ENCODE peak calls at places on chromosome 9, in four cellular contexts. K, A, D and F are unnamed samples.

GRCh38 chr9:37209431-37210386 is 89.3 kb downstream of the ZCCHC7 start:
- DNase-seq in K (no peak), A (peak; percentile 9), D (no peak), F (no peak)

GRCh38 chr9:127223810-127224177 is 40.8 kb upstream of the GARNL3 start:
- DNase-seq in K (no peak), A (no peak), D (no peak), F (no peak)

GRCh38 chr9:3730527-3730926 is 204.7 kb upstream of the RFX3 start:
- DNase-seq in K (no peak), A (no peak), D (no peak), F (no peak)

GRCh38 chr9:5186416-5187169 is 1.2 kb upstream of the INSL6 start:
- DNase-seq in K (peak; percentile 65), A (peak; percentile 56), D (peak; percentile 73), F (peak; percentile 48)

GRCh38 chr9:13718539-13718938 is 439.0 kb upstream of the MPDZ start:
- DNase-seq in K (no peak), A (no peak), D (peak; percentile 40), F (no peak)

GRCh38 chr9:1460143-1460769 is 410.1 kb downstream of the DMRT2 start:
- DNase-seq in K (no peak), A (peak; percentile 53), D (no peak), F (no peak)

GRCh38 chr9:124802426-124802825 is 25.5 kb downstream of the OLFML2A start:
- DNase-seq in K (no peak), A (no peak), D (no peak), F (no peak)

GRCh38 chr9:125549465-125550215 is 157.4 kb downstream of the MAPKAP1 start:
- DNase-seq in K (no peak), A (peak; percentile 57), D (no peak), F (no peak)

GRCh38 chr9:37941253-37941652 is 37.3 kb upstream of the SLC25A51 start:
- DNase-seq in K (no peak), A (no peak), D (no peak), F (no peak)

GRCh38 chr9:2013688-2014087 is 1.5 kb upstream of the SMARCA2 start:
- DNase-seq in K (no peak), A (no peak), D (peak; percentile 38), F (no peak)

GRCh38 chr9:21994996-21995651 is 533 bp downstream of the CDKN2B-AS1 start:
- DNase-seq in K (no peak), A (no peak), D (peak; percentile 69), F (peak; percentile 56)

GRCh38 chr9:113446323-113446740 is 17.2 kb upstream of the RGS3 start:
- DNase-seq in K (peak; percentile 77), A (peak; percentile 47), D (peak; percentile 55), F (peak; percentile 31)

GRCh38 chr9:71916834-71917534 is 5.5 kb downstream of the C9orf85 start:
- DNase-seq in K (no peak), A (no peak), D (no peak), F (no peak)

GRCh38 chr9:92147030-92147853 is 32.0 kb upstream of the SPTLC1 start:
- DNase-seq in K (peak; percentile 51), A (no peak), D (peak; percentile 94), F (peak; percentile 54)

GRCh38 chr9:120536094-120536493 is 43.9 kb downstream of the CDK5RAP2 start:
- DNase-seq in K (no peak), A (no peak), D (no peak), F (no peak)

DNA sequence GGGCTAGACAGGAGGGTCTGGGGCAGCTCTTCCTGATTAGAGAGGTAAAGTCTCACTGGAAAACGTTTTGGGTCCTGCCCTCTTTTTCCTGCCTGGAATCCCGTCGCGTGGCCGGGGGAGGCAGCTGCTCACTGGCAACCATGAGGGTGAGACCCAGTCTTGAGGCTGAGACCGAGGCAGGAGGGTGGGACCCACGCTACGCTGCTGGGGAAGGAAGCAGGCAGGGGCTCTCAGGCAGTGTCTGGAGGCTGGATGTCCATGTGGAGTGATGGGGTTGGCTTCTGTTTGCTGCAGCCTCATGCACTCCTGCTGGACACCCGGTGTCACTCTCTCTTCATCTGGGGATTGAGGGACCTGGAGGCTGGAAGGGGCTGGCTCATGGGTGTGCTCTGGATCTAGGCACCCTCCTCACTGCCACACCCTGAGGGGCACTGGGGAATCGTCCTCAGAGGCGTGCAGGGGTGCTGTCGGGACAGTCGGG is 11.3 kb upstream of the SLC2A6 start:
- DNase-seq in K (no peak), A (no peak), D (no peak), F (no peak)
- TF ChIP-seq CEBPB in K (no peak), A (no peak), D (no peak), F (no peak)

DNA sequence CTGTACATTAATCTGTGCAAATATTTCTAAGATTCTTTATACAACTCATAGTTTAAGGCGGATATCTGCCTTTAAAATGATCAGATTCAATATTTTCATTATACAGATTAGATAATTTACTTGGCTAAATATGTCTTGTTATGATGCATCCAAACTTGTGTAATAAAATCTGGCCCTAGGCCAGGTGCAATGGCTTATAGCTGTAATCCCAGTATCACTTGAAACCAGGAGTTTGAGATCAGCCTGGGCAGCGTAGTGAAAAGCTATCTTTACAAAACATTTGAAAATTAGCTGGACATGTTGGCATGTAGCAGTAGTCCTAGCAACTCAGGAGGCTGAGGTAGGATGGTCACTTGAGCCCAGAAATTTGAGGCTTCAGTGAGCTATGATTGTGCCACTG is 2002.2 kb upstream of the ACO1 start:
- DNase-seq in K (no peak), A (no peak), D (no peak), F (no peak)
- TF ChIP-seq CEBPB in K (no peak), A (no peak), D (no peak), F (no peak)

GRCh38 chr9:105426657-105427056 is 21.2 kb upstream of the FSD1L start:
- DNase-seq in K (no peak), A (no peak), D (no peak), F (no peak)

GRCh38 chr9:105421154-105421553 is 26.7 kb upstream of the FSD1L start:
- DNase-seq in K (no peak), A (no peak), D (peak; percentile 28), F (no peak)

GRCh38 chr9:105431413-105432246 is 16.2 kb upstream of the FSD1L start:
- DNase-seq in K (no peak), A (no peak), D (no peak), F (no peak)

GRCh38 chr9:105421864-105422263 is 26.0 kb upstream of the FSD1L start:
- DNase-seq in K (no peak), A (no peak), D (no peak), F (no peak)

GRCh38 chr9:105425817-105426433 is 21.9 kb upstream of the FSD1L start:
- DNase-seq in K (peak; percentile 55), A (no peak), D (peak; percentile 47), F (no peak)
- TF ChIP-seq CEBPB in K (no peak), A (peak; percentile 50), D (peak; percentile 76), F (no peak)

GRCh38 chr9:78286125-78286524 is 10.8 kb upstream of the PSAT1 start:
- DNase-seq in K (no peak), A (no peak), D (no peak), F (no peak)
- TF ChIP-seq CEBPB in K (no peak), A (no peak), D (no peak), F (no peak)

GRCh38 chr9:132049323-132049882 is 30.3 kb downstream of the MED27 start:
- DNase-seq in K (no peak), A (no peak), D (no peak), F (no peak)
- TF ChIP-seq CEBPB in K (no peak), A (no peak), D (no peak), F (no peak)

GRCh38 chr9:98096091-98096490 is 22.9 kb downstream of the TRIM14 start:
- DNase-seq in K (no peak), A (no peak), D (no peak), F (no peak)
- TF ChIP-seq CEBPB in K (no peak), A (no peak), D (no peak), F (no peak)

GRCh38 chr9:137411670-137412380 is 11.1 kb downstream of the EXD3 start:
- DNase-seq in K (peak; percentile 86), A (no peak), D (peak; percentile 94), F (peak; percentile 75)
- TF ChIP-seq CEBPB in K (no peak), A (no peak), D (no peak), F (no peak)

DNA sequence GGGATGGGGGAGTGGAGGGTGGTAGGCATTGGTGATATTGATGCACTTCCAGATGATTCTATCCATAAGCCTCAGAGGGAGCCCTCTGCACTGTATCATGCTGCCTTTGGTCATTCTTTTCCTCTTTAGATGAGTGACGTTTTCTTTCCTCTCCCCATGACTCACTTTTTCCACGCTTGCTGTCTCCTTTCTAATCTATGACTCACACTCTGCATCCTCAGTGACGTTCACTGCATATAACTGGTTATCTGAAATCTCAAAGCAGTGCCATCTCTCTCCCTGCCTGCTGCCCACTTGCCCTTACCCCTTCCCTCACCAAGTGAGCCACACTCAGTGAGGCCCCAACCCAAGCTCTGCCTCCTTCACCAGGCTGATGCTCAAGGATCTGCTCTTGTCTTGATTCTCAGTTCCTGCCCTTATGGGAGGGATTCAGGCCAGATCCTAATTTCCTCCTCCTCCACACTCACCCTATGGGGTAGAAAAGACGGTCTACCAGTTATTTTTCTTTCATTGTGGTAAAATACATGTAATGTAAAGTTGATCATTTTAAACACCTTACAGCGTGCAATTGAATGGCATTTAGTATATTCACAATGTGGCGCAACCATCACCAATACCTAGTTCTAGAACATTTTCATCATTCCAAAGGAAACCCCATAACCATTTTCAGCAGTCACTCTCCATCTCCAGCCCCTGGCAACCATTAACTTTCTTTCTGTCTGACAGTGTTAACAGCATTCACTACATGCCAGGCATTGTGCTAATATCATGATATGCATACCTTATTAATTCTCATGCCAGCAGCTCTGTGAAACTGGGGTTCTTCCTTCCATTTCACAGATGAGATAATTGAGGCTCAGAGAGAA is 31.8 kb downstream of the PTGS1 start:
- DNase-seq in K (peak; percentile 87), A (peak; percentile 27), D (peak; percentile 99), F (peak; percentile 96)
- TF ChIP-seq CEBPB in K (no peak), A (no peak), D (peak; percentile 57), F (peak; percentile 50)